ENCODE peak calls at places on chromosomes 6 and 20, in six cellular contexts. N, B, H, U, D and W are unnamed samples.

GRCh38 chr6:160679402-160679769 is 15.3 kb upstream of the LPA start:
- DNase-seq in B (no peak), U (no peak), H (no peak), D (no peak), N (no peak), W (peak; percentile 64)

GRCh38 chr6:31697555-31697954 is 5.6 kb downstream of the ABHD16A start:
- DNase-seq in U (no peak), N (no peak), H (no peak), D (no peak), B (no peak), W (no peak)

GRCh38 chr20:32608664-32609015 is 23.5 kb upstream of the NOL4L start:
- DNase-seq in N (no peak), D (no peak), H (no peak), U (no peak), B (no peak), W (no peak)

GRCh38 chr20:25246182-25246943 is 1.5 kb upstream of the PYGB start:
- DNase-seq in U (no peak), H (no peak), D (no peak), B (no peak), N (no peak), W (no peak)

GRCh38 chr20:32190608-32191415 is 16.7 kb downstream of the PLAGL2 start:
- DNase-seq in U (no peak), N (no peak), B (no peak), H (peak; percentile 19), D (no peak), W (no peak)

GRCh38 chr6:151374024-151374423 is 17.3 kb downstream of the ZBTB2 start:
- DNase-seq in D (no peak), N (no peak), H (no peak), B (no peak), U (peak; percentile 77), W (no peak)

GRCh38 chr6:90406142-90406794 is 109.6 kb upstream of the BACH2 start:
- DNase-seq in H (no peak), D (no peak), N (no peak), B (no peak), U (no peak), W (no peak)

GRCh38 chr6:165729307-165729936 is 66.4 kb upstream of the PDE10A start:
- DNase-seq in U (no peak), N (no peak), B (no peak), D (no peak), H (no peak), W (no peak)

GRCh38 chr6:81002126-81002525 is 750.4 kb downstream of the TENT5A start:
- DNase-seq in B (no peak), D (no peak), U (no peak), H (no peak), N (no peak), W (no peak)

GRCh38 chr6:167506443-167507231 is 181.8 kb downstream of the TTLL2 start:
- DNase-seq in D (no peak), B (no peak), N (no peak), U (no peak), H (no peak), W (no peak)

GRCh38 chr6:29552512-29553051 is 7.0 kb downstream of the UBD start:
- DNase-seq in U (no peak), N (peak; percentile 16), H (no peak), B (no peak), D (no peak), W (peak; percentile 77)

GRCh38 chr20:664151-664550 is 11.2 kb upstream of the SRXN1 start:
- DNase-seq in D (no peak), B (no peak), H (no peak), U (no peak), N (no peak), W (no peak)

GRCh38 chr6:31037692-31038091 is 27.4 kb downstream of the MUC22 start:
- DNase-seq in B (peak; percentile 44), N (no peak), U (no peak), H (no peak), D (no peak), W (no peak)

GRCh38 chr20:43459022-43459942 is 1.6 kb downstream of the SRSF6 start:
- DNase-seq in N (peak; percentile 15), U (no peak), B (no peak), D (no peak), H (no peak), W (no peak)

GRCh38 chr6:43070028-43070632 is 6.0 kb upstream of the PTK7 start:
- DNase-seq in B (no peak), H (no peak), U (no peak), N (no peak), D (no peak), W (no peak)

GRCh38 chr20:39533858-39534257 is 571.7 kb downstream of the DHX35 start:
- DNase-seq in N (no peak), U (no peak), D (no peak), H (no peak), B (no peak), W (peak; percentile 5)

GRCh38 chr20:43919686-43920403 is 5.2 kb downstream of the TOX2 start:
- DNase-seq in U (peak; percentile 31), B (no peak), H (no peak), N (no peak), D (peak; percentile 15), W (no peak)

GRCh38 chr20:34458631-34459030 is 57.6 kb upstream of the DYNLRB1 start:
- DNase-seq in U (no peak), N (no peak), B (no peak), H (no peak), D (no peak), W (no peak)

GRCh38 chr6:158417760-158418098 is 105.5 kb downstream of the TULP4 start:
- DNase-seq in N (no peak), B (peak; percentile 75), U (no peak), D (no peak), H (no peak), W (peak; percentile 5)

GRCh38 chr6:170564936-170565530 is 10.9 kb downstream of the TBP start:
- DNase-seq in H (no peak), B (no peak), U (no peak), D (no peak), N (no peak), W (no peak)

GRCh38 chr6:161344640-161345039 is 70.8 kb upstream of the AGPAT4 start:
- DNase-seq in H (no peak), B (no peak), N (no peak), D (no peak), U (no peak), W (no peak)

GRCh38 chr6:39225543-39225942 is 3.7 kb downstream of the KCNK5 start:
- DNase-seq in D (no peak), B (no peak), U (no peak), H (no peak), N (no peak), W (no peak)